ENCODE peak calls at places on chromosomes 16 and 17, in seven cellular contexts. One of them, this sample, is unnamed.

GRCh38 chr16:55062446-55062845 is 131.8 kb downstream of the IRX5 start:
- DNase-seq in K562: no peak
- DNase-seq in WTC11: no peak
- DNase-seq in GM12878: no peak
- DNase-seq in A549: no peak
- DNase-seq in H1: no peak
- DNase-seq in SK-N-SH: no peak
- DNase-seq in this sample: peak

GRCh38 chr16:47392114-47392513 is 68.7 kb downstream of the ITFG1 start:
- DNase-seq in SK-N-SH: no peak
- DNase-seq in A549: no peak
- DNase-seq in K562: peak
- DNase-seq in WTC11: no peak
- DNase-seq in GM12878: peak
- DNase-seq in H1: no peak
- DNase-seq in this sample: no peak

GRCh38 chr17:72706396-72706981 is 386.0 kb downstream of the SLC39A11 start:
- DNase-seq in SK-N-SH: no peak
- DNase-seq in WTC11: no peak
- DNase-seq in A549: peak
- DNase-seq in GM12878: no peak
- DNase-seq in H1: no peak
- DNase-seq in K562: no peak
- DNase-seq in this sample: no peak

GRCh38 chr16:68116256-68116853 is 31.2 kb downstream of the NFATC3 start:
- DNase-seq in GM12878: no peak
- DNase-seq in A549: peak
- DNase-seq in WTC11: no peak
- DNase-seq in H1: no peak
- DNase-seq in K562: peak
- DNase-seq in SK-N-SH: no peak
- DNase-seq in this sample: peak

GRCh38 chr17:17752822-17753448 is 71.7 kb downstream of the RAI1 start:
- DNase-seq in K562: no peak
- DNase-seq in SK-N-SH: no peak
- DNase-seq in WTC11: no peak
- DNase-seq in GM12878: no peak
- DNase-seq in A549: no peak
- DNase-seq in H1: no peak
- DNase-seq in this sample: no peak

GRCh38 chr17:38605230-38605851 is 411 bp downstream of the SRCIN1 start:
- DNase-seq in WTC11: peak
- DNase-seq in GM12878: no peak
- DNase-seq in K562: no peak
- DNase-seq in SK-N-SH: peak
- DNase-seq in A549: no peak
- DNase-seq in H1: peak
- DNase-seq in this sample: no peak

GRCh38 chr16:10387378-10387681 is 1.5 kb downstream of the ATF7IP2 start:
- DNase-seq in GM12878: no peak
- DNase-seq in K562: no peak
- DNase-seq in A549: no peak
- DNase-seq in H1: no peak
- DNase-seq in WTC11: no peak
- DNase-seq in SK-N-SH: no peak
- DNase-seq in this sample: no peak

GRCh38 chr16:2753523-2754020 is 1.1 kb downstream of the SRRM2 start:
- DNase-seq in K562: no peak
- DNase-seq in WTC11: no peak
- DNase-seq in SK-N-SH: no peak
- DNase-seq in A549: no peak
- DNase-seq in GM12878: no peak
- DNase-seq in H1: no peak
- DNase-seq in this sample: no peak

GRCh38 chr16:89547860-89548259 is 12.6 kb upstream of the RPL13 start:
- DNase-seq in H1: no peak
- DNase-seq in WTC11: no peak
- DNase-seq in K562: no peak
- DNase-seq in SK-N-SH: no peak
- DNase-seq in A549: no peak
- DNase-seq in GM12878: no peak
- DNase-seq in this sample: no peak

GRCh38 chr17:246226-246625 is 64.8 kb upstream of the DOC2B start:
- DNase-seq in WTC11: peak
- DNase-seq in A549: no peak
- DNase-seq in GM12878: no peak
- DNase-seq in H1: no peak
- DNase-seq in K562: no peak
- DNase-seq in SK-N-SH: no peak
- DNase-seq in this sample: no peak

GRCh38 chr17:73639926-73640325 is 4.3 kb downstream of the SDK2 start:
- DNase-seq in A549: no peak
- DNase-seq in H1: no peak
- DNase-seq in SK-N-SH: no peak
- DNase-seq in K562: no peak
- DNase-seq in WTC11: no peak
- DNase-seq in GM12878: no peak
- DNase-seq in this sample: no peak

GRCh38 chr16:83903739-83904138 is 4.8 kb downstream of the MLYCD start:
- DNase-seq in K562: no peak
- DNase-seq in A549: no peak
- DNase-seq in GM12878: no peak
- DNase-seq in H1: no peak
- DNase-seq in SK-N-SH: no peak
- DNase-seq in WTC11: no peak
- DNase-seq in this sample: peak

GRCh38 chr16:65336169-65336568 is 214.3 kb upstream of the CDH11 start:
- DNase-seq in WTC11: no peak
- DNase-seq in H1: no peak
- DNase-seq in A549: no peak
- DNase-seq in GM12878: no peak
- DNase-seq in K562: no peak
- DNase-seq in SK-N-SH: no peak
- DNase-seq in this sample: peak

GRCh38 chr17:7767425-7768021 is 50.0 kb downstream of the DNAH2 start:
- DNase-seq in H1: no peak
- DNase-seq in GM12878: no peak
- DNase-seq in K562: no peak
- DNase-seq in A549: no peak
- DNase-seq in SK-N-SH: no peak
- DNase-seq in WTC11: no peak
- DNase-seq in this sample: peak

GRCh38 chr17:74063439-74063838 is 140.0 kb upstream of the RPL38 start:
- DNase-seq in WTC11: no peak
- DNase-seq in K562: no peak
- DNase-seq in H1: no peak
- DNase-seq in A549: no peak
- DNase-seq in SK-N-SH: no peak
- DNase-seq in GM12878: no peak
- DNase-seq in this sample: no peak

GRCh38 chr16:78249056-78249455 is 149.6 kb downstream of the WWOX start:
- DNase-seq in GM12878: no peak
- DNase-seq in K562: no peak
- DNase-seq in A549: peak
- DNase-seq in H1: peak
- DNase-seq in WTC11: peak
- DNase-seq in SK-N-SH: no peak
- DNase-seq in this sample: no peak

GRCh38 chr17:17766351-17767095 is 70.3 kb downstream of the SREBF1 start:
- DNase-seq in SK-N-SH: no peak
- DNase-seq in WTC11: no peak
- DNase-seq in A549: no peak
- DNase-seq in GM12878: no peak
- DNase-seq in H1: no peak
- DNase-seq in K562: no peak
- DNase-seq in this sample: no peak

GRCh38 chr16:7209598-7209997 is 123.0 kb upstream of the RBFOX1 start:
- DNase-seq in WTC11: no peak
- DNase-seq in K562: no peak
- DNase-seq in H1: no peak
- DNase-seq in GM12878: no peak
- DNase-seq in A549: no peak
- DNase-seq in SK-N-SH: no peak
- DNase-seq in this sample: no peak
- TF ChIP-seq USF2 in WTC11: no peak
- TF ChIP-seq USF2 in K562: no peak
- TF ChIP-seq USF2 in H1: no peak
- TF ChIP-seq USF2 in GM12878: no peak
- TF ChIP-seq USF2 in A549: no peak
- TF ChIP-seq USF2 in SK-N-SH: no peak
- TF ChIP-seq USF2 in this sample: no peak

GRCh38 chr17:76528528-76529223 is 8.8 kb downstream of the CYGB start:
- DNase-seq in A549: no peak
- DNase-seq in K562: peak
- DNase-seq in SK-N-SH: peak
- DNase-seq in H1: no peak
- DNase-seq in GM12878: no peak
- DNase-seq in WTC11: no peak
- DNase-seq in this sample: peak
- TF ChIP-seq USF2 in A549: no peak
- TF ChIP-seq USF2 in K562: no peak
- TF ChIP-seq USF2 in SK-N-SH: no peak
- TF ChIP-seq USF2 in H1: no peak
- TF ChIP-seq USF2 in GM12878: no peak
- TF ChIP-seq USF2 in WTC11: no peak
- TF ChIP-seq USF2 in this sample: no peak

GRCh38 chr16:30088237-30088831 is 3.4 kb downstream of the TBX6 start:
- DNase-seq in K562: no peak
- DNase-seq in GM12878: no peak
- DNase-seq in WTC11: no peak
- DNase-seq in A549: no peak
- DNase-seq in H1: no peak
- DNase-seq in SK-N-SH: no peak
- DNase-seq in this sample: no peak

GRCh38 chr16:30087181-30087898 is 4.4 kb downstream of the TBX6 start:
- DNase-seq in A549: no peak
- DNase-seq in GM12878: no peak
- DNase-seq in WTC11: no peak
- DNase-seq in SK-N-SH: no peak
- DNase-seq in K562: no peak
- DNase-seq in H1: no peak
- DNase-seq in this sample: no peak

GRCh38 chr16:30086291-30087140 is 5.2 kb downstream of the TBX6 start:
- DNase-seq in K562: no peak
- DNase-seq in SK-N-SH: no peak
- DNase-seq in GM12878: no peak
- DNase-seq in H1: no peak
- DNase-seq in A549: no peak
- DNase-seq in WTC11: no peak
- DNase-seq in this sample: no peak

GRCh38 chr16:30090607-30091332 is 954 bp downstream of the TBX6 start:
- DNase-seq in SK-N-SH: no peak
- DNase-seq in WTC11: no peak
- DNase-seq in GM12878: no peak
- DNase-seq in K562: no peak
- DNase-seq in A549: no peak
- DNase-seq in H1: no peak
- DNase-seq in this sample: no peak

DNA sequence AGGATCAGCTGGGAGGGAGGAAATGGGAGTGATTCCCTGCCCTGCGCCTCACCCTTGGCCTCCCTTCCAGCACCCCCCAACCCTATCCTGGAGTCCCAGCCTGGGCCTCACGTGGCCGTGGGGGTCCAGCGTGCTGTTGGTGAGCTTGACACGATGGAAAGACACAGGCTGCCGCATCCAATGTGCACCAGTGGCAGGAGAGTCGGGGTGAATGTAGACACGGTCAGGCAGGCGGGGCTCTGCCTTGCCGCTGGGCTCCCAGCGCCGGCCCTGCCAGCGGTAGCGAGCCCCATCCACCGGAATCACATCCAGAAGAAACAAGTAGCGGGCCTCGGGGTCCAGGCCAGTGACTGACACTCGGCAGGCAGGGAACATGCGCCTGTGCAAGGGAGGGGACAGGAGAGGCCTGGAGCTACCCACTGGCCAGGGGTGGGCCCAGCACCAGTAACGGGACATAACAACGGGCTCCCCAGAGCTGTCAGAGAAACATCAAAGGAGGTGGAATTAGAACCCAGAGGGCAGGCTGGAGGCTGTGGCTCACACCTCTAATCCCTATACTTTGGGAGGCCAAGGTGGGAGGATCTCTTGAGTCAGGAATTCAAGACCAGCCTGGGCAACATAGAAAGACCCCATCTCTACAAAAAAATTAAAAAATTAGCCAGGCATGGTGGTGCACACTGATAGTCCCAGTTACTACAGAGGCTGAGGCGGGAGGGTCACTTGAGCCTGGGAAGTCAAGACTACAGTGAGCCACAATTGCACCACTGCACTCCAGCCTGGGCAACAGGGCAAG is 2.7 kb downstream of the TBX6 start:
- DNase-seq in K562: no peak
- DNase-seq in WTC11: no peak
- DNase-seq in A549: no peak
- DNase-seq in SK-N-SH: no peak
- DNase-seq in H1: no peak
- DNase-seq in GM12878: no peak
- DNase-seq in this sample: no peak
- TF ChIP-seq USF2 in K562: no peak
- TF ChIP-seq USF2 in WTC11: no peak
- TF ChIP-seq USF2 in A549: no peak
- TF ChIP-seq USF2 in SK-N-SH: no peak
- TF ChIP-seq USF2 in H1: no peak
- TF ChIP-seq USF2 in GM12878: no peak
- TF ChIP-seq USF2 in this sample: no peak

DNA sequence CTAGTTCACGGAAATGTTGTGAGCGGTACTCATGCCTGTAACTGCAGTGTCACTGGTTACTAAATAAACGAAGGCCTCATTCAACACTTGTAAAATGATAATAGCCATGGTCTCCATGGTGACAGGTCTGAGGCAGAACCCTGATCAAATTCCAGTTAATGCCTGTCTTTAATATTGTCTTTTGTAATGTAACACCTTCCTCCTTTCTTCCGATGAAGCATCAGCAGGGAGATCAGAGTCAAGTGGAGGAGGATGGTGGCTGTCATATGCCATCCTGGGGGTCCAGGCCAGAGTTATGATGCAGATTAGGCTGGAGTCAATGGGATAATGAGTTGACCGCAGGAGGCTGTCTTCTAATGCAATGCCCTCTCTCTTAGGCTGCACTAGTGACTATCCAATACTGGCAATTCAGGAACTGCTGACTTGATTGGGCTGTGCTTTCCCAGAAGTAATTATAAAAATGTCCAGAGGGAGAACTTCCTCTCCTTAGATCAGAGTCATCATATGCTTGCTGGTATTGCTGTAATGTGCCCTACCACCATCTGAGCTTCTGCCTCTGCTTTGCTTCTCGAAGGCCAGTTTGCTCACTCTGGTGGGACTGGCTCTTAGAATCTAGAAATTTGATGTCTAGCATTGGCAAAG is 419.1 kb downstream of the CA10 start:
- DNase-seq in A549: no peak
- DNase-seq in GM12878: no peak
- DNase-seq in WTC11: no peak
- DNase-seq in K562: no peak
- DNase-seq in SK-N-SH: no peak
- DNase-seq in H1: no peak
- DNase-seq in this sample: no peak
- TF ChIP-seq USF2 in A549: no peak
- TF ChIP-seq USF2 in GM12878: no peak
- TF ChIP-seq USF2 in WTC11: no peak
- TF ChIP-seq USF2 in K562: no peak
- TF ChIP-seq USF2 in SK-N-SH: no peak
- TF ChIP-seq USF2 in H1: no peak
- TF ChIP-seq USF2 in this sample: no peak

GRCh38 chr17:69573396-69573795 is 158.9 kb downstream of the MAP2K6 start:
- DNase-seq in K562: no peak
- DNase-seq in SK-N-SH: no peak
- DNase-seq in WTC11: no peak
- DNase-seq in H1: no peak
- DNase-seq in A549: no peak
- DNase-seq in GM12878: no peak
- DNase-seq in this sample: no peak
- TF ChIP-seq USF2 in K562: no peak
- TF ChIP-seq USF2 in SK-N-SH: no peak
- TF ChIP-seq USF2 in WTC11: no peak
- TF ChIP-seq USF2 in H1: no peak
- TF ChIP-seq USF2 in A549: no peak
- TF ChIP-seq USF2 in GM12878: no peak
- TF ChIP-seq USF2 in this sample: no peak